ENCODE peak calls at places on chromosome 1, in five cellular contexts. N is colonic mucosa, E is pancreas, H is psoas muscle, I is fibroblast of lung. S is an unnamed sample.

GRCh38 chr1:232868793-232869491 is 63.7 kb downstream of the MAP10 start:
- DNase-seq in N (no peak), E (no peak), H (no peak), I (peak; percentile 97), S (peak; percentile 82)

GRCh38 chr1:239608469-239608868 is 222.1 kb downstream of the CHRM3 start:
- DNase-seq in N (no peak), E (no peak), H (no peak), I (no peak), S (no peak)

GRCh38 chr1:90391116-90391515 is 326.0 kb downstream of the BARHL2 start:
- DNase-seq in N (no peak), E (no peak), H (no peak), I (peak; percentile 79), S (no peak)

GRCh38 chr1:212667223-212668139 is 32.2 kb downstream of the BATF3 start:
- DNase-seq in N (no peak), E (no peak), H (no peak), I (peak; percentile 94), S (no peak)

GRCh38 chr1:240803151-240803550 is 191.2 kb upstream of the GREM2 start:
- DNase-seq in N (peak; percentile 35), E (no peak), H (no peak), I (peak; percentile 76), S (no peak)

GRCh38 chr1:174748603-174749002 is 251.1 kb upstream of the CACYBP start:
- DNase-seq in N (no peak), E (no peak), H (no peak), I (no peak), S (no peak)

GRCh38 chr1:221723918-221724263 is 18.0 kb downstream of the DUSP10 start:
- DNase-seq in N (no peak), E (no peak), H (no peak), I (no peak), S (no peak)

GRCh38 chr1:145962157-145963102 is 1.9 kb downstream of the ANKRD34A start:
- DNase-seq in N (no peak), E (peak; percentile 40), H (peak; percentile 80), I (no peak), S (no peak)

GRCh38 chr1:3466366-3467075 is 12.1 kb downstream of the ARHGEF16 start:
- DNase-seq in N (no peak), E (no peak), H (peak; percentile 27), I (no peak), S (no peak)

GRCh38 chr1:222196736-222197135 is 351.2 kb downstream of the HHIPL2 start:
- DNase-seq in N (no peak), E (no peak), H (no peak), I (no peak), S (no peak)

GRCh38 chr1:234608026-234608719 is 1.8 kb downstream of the IRF2BP2 start:
- DNase-seq in N (peak; percentile 83), E (peak; percentile 84), H (peak; percentile 86), I (peak; percentile 93), S (no peak)

GRCh38 chr1:234606731-234607090 is 3.3 kb downstream of the IRF2BP2 start:
- DNase-seq in N (no peak), E (no peak), H (no peak), I (no peak), S (no peak)

GRCh38 chr1:234608720-234609527 is 1.1 kb downstream of the IRF2BP2 start:
- DNase-seq in N (no peak), E (no peak), H (peak; percentile 78), I (peak; percentile 57), S (no peak)

GRCh38 chr1:234605983-234606730 is 3.8 kb downstream of the IRF2BP2 start:
- DNase-seq in N (no peak), E (peak; percentile 65), H (peak; percentile 68), I (peak; percentile 62), S (no peak)

GRCh38 chr1:234607091-234608025 is 2.6 kb downstream of the IRF2BP2 start:
- DNase-seq in N (no peak), E (peak; percentile 53), H (peak; percentile 66), I (peak; percentile 43), S (no peak)
- H3K4me1 ChIP-seq in N (peaks cover 9% of the 10 kb centered on the region), E (peaks cover 25% of the 10 kb centered on the region), H (peaks cover 29% of the 10 kb centered on the region), I (peaks cover 19% of the 10 kb centered on the region), S (peaks cover 42% of the 10 kb centered on the region)

GRCh38 chr1:231581859-231582258 is 44.7 kb upstream of the DISC1 start:
- DNase-seq in N (no peak), E (no peak), H (no peak), I (peak; percentile 37), S (no peak)

GRCh38 chr1:231580874-231581273 is 45.7 kb upstream of the DISC1 start:
- DNase-seq in N (no peak), E (no peak), H (no peak), I (no peak), S (no peak)

GRCh38 chr1:231583376-231583775 is 43.2 kb upstream of the DISC1 start:
- DNase-seq in N (no peak), E (no peak), H (no peak), I (no peak), S (no peak)

DNA sequence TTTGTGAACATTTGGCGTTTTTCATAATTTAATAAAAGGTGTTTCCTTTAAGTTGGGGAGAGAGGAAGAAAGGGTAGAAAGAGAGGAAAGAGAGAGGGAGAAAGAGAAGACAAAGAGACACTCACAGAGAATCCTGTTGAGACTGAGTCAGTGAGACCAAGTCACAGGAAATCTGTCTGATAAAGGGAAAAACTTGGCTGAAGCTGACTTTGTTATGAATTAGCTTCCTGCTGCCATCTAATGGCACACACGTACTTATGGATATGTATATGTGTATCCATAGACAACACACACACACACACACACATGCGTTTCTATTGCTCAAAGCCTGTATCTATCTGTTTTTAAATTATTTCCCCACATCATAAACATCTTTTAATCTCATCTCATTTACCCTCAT is 42.5 kb upstream of the DISC1 start:
- DNase-seq in N (no peak), E (no peak), H (no peak), I (peak; percentile 75), S (no peak)
- TF ChIP-seq CTCF in N (no peak), E (no peak), H (peak; percentile 5), I (peak; percentile 35), S (no peak)

DNA sequence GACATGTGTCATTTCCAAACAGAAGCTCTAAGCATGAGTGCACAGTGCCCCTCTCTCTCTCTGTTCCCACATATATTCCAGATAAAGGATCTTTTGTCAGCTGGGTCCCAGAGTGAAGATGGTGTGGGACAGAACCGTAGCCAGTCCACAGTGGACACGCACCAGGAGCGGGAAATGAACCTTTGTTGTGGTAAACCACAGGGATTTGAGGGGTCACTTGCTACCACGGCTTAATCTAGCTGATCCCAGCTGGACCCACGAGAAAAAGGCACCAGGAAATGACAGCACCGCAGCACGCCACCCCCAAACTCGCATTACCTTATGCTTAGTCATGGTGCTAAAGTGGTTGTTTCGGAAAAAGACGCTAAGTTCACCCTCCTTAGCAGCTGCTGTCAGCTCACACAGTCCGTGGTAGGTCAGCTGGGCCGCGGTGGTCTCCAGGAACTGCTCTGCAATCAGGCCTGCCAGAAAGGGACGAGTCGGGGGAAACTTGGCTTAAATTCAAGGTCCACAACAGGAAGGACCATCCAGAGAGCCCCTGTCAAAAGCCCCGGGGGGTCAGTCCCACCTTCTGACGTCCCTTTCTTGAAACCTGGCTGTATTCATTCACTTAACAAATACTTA is 7.5 kb downstream of the MINDY1 start:
- DNase-seq in N (no peak), E (no peak), H (no peak), I (peak; percentile 93), S (no peak)
- H3K27ac ChIP-seq in N (no peak overlapping the region), E (no peak overlapping the region), H (no peak overlapping the region), I (no peak overlapping the region), S (no peak overlapping the region)

GRCh38 chr1:15620155-15620545 is 2.9 kb downstream of the DDI2 start:
- DNase-seq in N (no peak), E (no peak), H (no peak), I (peak; percentile 41), S (no peak)

GRCh38 chr1:15621975-15622374 is 4.7 kb downstream of the DDI2 start:
- DNase-seq in N (no peak), E (no peak), H (no peak), I (no peak), S (no peak)

GRCh38 chr1:15618685-15619525 is 1.6 kb downstream of the DDI2 start:
- DNase-seq in N (peak; percentile 23), E (no peak), H (no peak), I (peak; percentile 21), S (no peak)

GRCh38 chr1:15622707-15623373 is 5.6 kb downstream of the DDI2 start:
- DNase-seq in N (no peak), E (no peak), H (no peak), I (no peak), S (no peak)

DNA sequence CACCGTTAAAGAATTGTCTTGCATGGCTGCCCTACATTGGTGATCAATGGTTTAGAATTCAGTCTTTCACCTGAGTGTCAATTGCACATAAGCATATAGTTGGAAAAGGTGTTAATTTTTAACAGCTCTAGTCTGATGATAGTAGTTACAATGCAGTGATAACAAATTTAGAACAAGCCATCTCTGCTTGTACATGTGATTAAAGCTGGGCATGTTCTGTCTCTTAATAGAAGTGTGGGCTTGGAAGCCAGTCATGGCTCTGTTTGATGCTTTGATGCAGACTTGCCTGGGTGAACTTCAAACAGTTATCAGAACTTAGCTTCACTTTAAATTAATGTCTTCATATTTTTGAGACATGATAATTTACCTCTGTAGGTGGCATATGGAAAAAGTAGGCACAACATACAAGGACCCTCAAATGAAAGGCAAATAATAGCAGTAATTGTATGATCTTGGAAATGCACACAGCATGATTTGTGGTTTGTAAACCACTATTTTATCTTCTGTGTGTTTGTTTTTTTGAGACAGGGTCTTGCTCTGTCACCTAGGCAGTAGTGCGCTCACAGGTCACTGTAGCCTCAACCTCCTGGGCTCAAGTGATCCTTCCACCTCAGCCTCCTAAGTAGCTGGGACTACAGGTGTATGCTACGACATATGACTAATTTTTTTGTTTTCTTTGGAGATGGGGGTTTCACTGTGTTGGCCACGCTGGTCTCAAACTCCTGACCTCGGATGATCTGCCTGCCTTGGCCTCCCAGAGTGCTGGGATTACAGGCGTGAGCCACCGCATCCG is 3.8 kb downstream of the DDI2 start:
- DNase-seq in N (no peak), E (no peak), H (no peak), I (no peak), S (no peak)
- H3K4me1 ChIP-seq in N (peaks cover 29% of the 10 kb centered on the region), E (peaks cover 51% of the 10 kb centered on the region), H (peaks cover 71% of the 10 kb centered on the region), I (peaks cover 14% of the 10 kb centered on the region), S (peaks cover 76% of the 10 kb centered on the region)

DNA sequence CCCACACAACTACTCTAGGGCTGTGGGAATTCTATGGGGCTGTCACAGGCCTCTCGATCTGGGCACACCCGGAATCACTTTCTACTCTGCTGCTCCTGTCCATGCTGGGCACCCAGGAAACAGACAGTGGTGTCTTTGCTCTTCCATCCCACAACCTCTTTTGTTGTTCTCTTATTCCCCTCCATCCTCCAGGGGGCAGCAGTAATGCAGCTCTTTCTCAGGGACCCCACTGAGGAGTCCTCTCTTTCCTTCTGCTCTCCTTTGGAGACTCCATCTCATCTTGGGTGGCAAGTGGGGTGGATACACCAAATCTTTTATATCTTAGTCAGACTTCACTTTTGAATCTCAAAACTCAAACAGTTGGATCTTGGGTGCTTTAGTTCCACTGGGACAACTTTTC is 206.3 kb downstream of the HS2ST1 start:
- DNase-seq in N (no peak), E (no peak), H (no peak), I (no peak), S (no peak)
- TF ChIP-seq CTCF in N (no peak), E (no peak), H (no peak), I (peak; percentile 15), S (no peak)

DNA sequence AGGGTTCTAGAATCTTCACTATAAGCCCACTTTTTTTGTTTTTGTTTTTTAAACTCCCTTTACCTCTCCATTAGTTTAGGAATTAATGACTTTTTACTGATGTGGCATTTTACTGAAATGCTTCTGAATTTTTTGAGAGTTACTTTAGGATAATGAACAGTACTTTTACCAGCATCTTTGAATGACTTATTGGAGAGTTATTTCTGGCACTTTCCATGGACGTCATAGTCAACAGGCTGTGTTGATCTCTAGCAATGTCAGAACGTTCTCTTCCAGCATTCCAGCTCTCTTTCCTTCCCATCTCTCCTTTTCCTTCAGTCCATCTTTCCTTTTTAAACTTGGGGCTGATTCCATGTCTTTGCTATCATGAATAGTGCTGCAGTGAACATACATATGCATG is 48.5 kb downstream of the CLIC4 start:
- DNase-seq in N (no peak), E (no peak), H (no peak), I (peak; percentile 93), S (no peak)
- H3K27ac ChIP-seq in N (no peak overlapping the region), E (no peak overlapping the region), H (peak overlapping the region; percentile 23), I (peak overlapping the region; percentile 81), S (peak overlapping the region; percentile 75)